ENCODE peak calls at places on chromosomes 12 and 14, in ten cellular contexts. A, C, X, L, H, E, U, D, Z and B are unnamed samples.

GRCh38 chr12:30913323-30913722 is 13.2 kb upstream of the TSPAN11 start:
- DNase-seq in A (no peak), C (no peak), X (no peak), L (no peak), H (no peak), E (no peak), U (no peak), D (no peak), Z (no peak), B (no peak)

GRCh38 chr14:59425322-59425945 is 39.7 kb downstream of the GPR135 start:
- DNase-seq in A (no peak), C (peak), X (no peak), L (no peak), H (no peak), E (no peak), U (no peak), D (no peak), Z (no peak), B (no peak)

GRCh38 chr12:47361389-47362031 is 281.8 kb upstream of the AMIGO2 start:
- DNase-seq in A (peak), C (no peak), X (no peak), L (peak), H (no peak), E (no peak), U (peak), D (no peak), Z (no peak), B (no peak)

GRCh38 chr12:96240656-96241055 is 46.5 kb downstream of the ELK3 start:
- DNase-seq in A (no peak), C (no peak), X (peak), L (no peak), H (no peak), E (no peak), U (no peak), D (no peak), Z (no peak), B (no peak)

GRCh38 chr12:69901141-69901900 is 76.3 kb downstream of the MYRFL start:
- DNase-seq in A (no peak), C (no peak), X (no peak), L (no peak), H (no peak), E (no peak), U (no peak), D (no peak), Z (no peak), B (no peak)

GRCh38 chr14:32078030-32078793 is 1.1 kb downstream of the ARHGAP5 start:
- DNase-seq in A (no peak), C (peak), X (peak), L (peak), H (peak), E (peak), U (peak), D (peak), Z (peak), B (no peak)

GRCh38 chr14:62076825-62077660 is 314.8 kb downstream of the SNAPC1 start:
- DNase-seq in A (no peak), C (no peak), X (no peak), L (no peak), H (no peak), E (no peak), U (no peak), D (no peak), Z (no peak), B (no peak)

GRCh38 chr12:14618990-14619389 is 51.3 kb upstream of the PLBD1 start:
- DNase-seq in A (no peak), C (peak), X (peak), L (no peak), H (no peak), E (no peak), U (no peak), D (no peak), Z (no peak), B (no peak)

GRCh38 chr12:78095623-78096022 is 264.9 kb downstream of the NAV3 start:
- DNase-seq in A (no peak), C (no peak), X (no peak), L (no peak), H (no peak), E (no peak), U (no peak), D (no peak), Z (no peak), B (no peak)

GRCh38 chr12:54784115-54784514 is 70.2 kb upstream of the MUCL1 start:
- DNase-seq in A (no peak), C (no peak), X (no peak), L (no peak), H (no peak), E (no peak), U (no peak), D (no peak), Z (no peak), B (no peak)

GRCh38 chr12:94150483-94151225 is 2.3 kb downstream of the PLXNC1 start:
- DNase-seq in A (no peak), C (no peak), X (no peak), L (peak), H (peak), E (no peak), U (peak), D (no peak), Z (no peak), B (no peak)

GRCh38 chr12:104524026-104524425 is 67.3 kb downstream of the CHST11 start:
- DNase-seq in A (no peak), C (no peak), X (peak), L (no peak), H (no peak), E (no peak), U (no peak), D (no peak), Z (no peak), B (no peak)

GRCh38 chr12:104356231-104357115 is 52.9 kb downstream of the EID3 start:
- DNase-seq in A (no peak), C (no peak), X (no peak), L (no peak), H (no peak), E (no peak), U (no peak), D (no peak), Z (no peak), B (no peak)

GRCh38 chr12:11650697-11651281 is 1.3 kb downstream of the ETV6 start:
- DNase-seq in A (no peak), C (peak), X (peak), L (no peak), H (no peak), E (no peak), U (no peak), D (no peak), Z (no peak), B (no peak)

GRCh38 chr12:51666696-51667095 is 75.7 kb downstream of the SCN8A start:
- DNase-seq in A (no peak), C (no peak), X (no peak), L (no peak), H (no peak), E (no peak), U (no peak), D (no peak), Z (no peak), B (no peak)

GRCh38 chr14:34354556-34354955 is 107.5 kb downstream of the SPTSSA start:
- DNase-seq in A (no peak), C (no peak), X (peak), L (no peak), H (no peak), E (no peak), U (no peak), D (no peak), Z (no peak), B (no peak)

GRCh38 chr12:105935106-105935505 is 203.6 kb downstream of the NUAK1 start:
- DNase-seq in A (no peak), C (no peak), X (peak), L (no peak), H (no peak), E (no peak), U (no peak), D (no peak), Z (no peak), B (no peak)

DNA sequence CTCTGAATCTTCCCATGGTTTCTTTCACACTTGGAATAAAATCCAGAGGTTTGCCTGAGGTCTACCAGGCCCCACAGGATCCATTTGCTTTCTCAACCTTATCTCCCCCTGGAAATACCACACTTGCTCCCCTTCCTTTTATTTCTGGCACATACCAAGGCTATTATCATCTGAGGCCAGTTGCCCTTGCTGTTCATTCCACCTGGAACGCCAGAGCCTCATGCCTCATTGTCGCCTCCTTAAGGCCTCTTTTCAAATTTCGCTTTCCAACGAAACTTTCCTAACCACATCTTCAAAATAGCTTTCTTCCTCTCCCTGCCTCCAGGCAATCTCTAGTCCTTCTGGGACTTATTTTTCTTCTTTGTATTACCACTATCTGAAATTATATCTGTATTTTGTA is 11.2 kb upstream of the LRIG3 start:
- DNase-seq in A (no peak), C (no peak), X (no peak), L (no peak), H (no peak), E (no peak), U (no peak), D (no peak), Z (no peak), B (no peak)
- TF ChIP-seq CTCF in A (no peak), C (no peak), X (peak), L (no peak), H (no peak), E (no peak), U (peak), D (no peak), Z (no peak), B (no peak)

DNA sequence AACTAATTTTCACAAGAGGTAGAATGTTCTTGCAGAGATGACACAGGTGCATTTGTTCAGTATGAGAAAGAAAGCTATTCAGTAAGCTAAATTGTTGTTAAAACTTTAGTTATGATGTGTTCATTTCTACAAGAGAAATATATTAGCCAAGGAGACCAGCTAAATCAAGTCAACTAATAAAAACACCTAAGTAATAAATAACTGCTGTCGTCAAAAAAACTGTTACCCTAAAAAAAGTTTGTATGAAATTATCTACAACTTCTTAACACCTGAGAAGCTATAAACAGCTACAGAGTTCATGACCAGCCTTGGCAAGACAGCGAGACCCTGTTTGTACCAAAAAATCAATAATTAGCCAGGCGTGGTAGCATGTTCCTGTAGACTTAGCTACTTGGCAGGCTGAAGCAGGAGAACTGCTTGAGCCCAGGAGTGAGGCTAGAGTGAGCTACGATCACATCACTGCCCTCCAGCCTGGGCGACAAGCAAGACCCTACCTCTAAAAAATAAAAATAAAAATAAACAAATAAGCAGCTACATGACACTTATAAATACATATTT is 67.6 kb upstream of the AP4S1 start:
- DNase-seq in A (no peak), C (no peak), X (no peak), L (no peak), H (no peak), E (no peak), U (no peak), D (no peak), Z (peak), B (no peak)
- TF ChIP-seq CTCF in A (no peak), C (no peak), X (no peak), L (no peak), H (no peak), E (no peak), U (no peak), D (no peak), Z (no peak), B (no peak)

GRCh38 chr12:12925383-12925782 is 26.6 kb downstream of the GPRC5D start:
- DNase-seq in A (no peak), C (no peak), X (no peak), L (no peak), H (no peak), E (no peak), U (no peak), D (no peak), Z (no peak), B (no peak)
- TF ChIP-seq CTCF in A (no peak), C (no peak), X (no peak), L (no peak), H (no peak), E (no peak), U (no peak), D (no peak), Z (no peak), B (no peak)

GRCh38 chr12:101573743-101574142 is 21.0 kb upstream of the MYBPC1 start:
- DNase-seq in A (no peak), C (no peak), X (no peak), L (no peak), H (no peak), E (no peak), U (no peak), D (no peak), Z (no peak), B (no peak)

GRCh38 chr12:101566318-101566717 is 28.5 kb upstream of the MYBPC1 start:
- DNase-seq in A (no peak), C (no peak), X (no peak), L (no peak), H (no peak), E (no peak), U (no peak), D (no peak), Z (no peak), B (no peak)

GRCh38 chr12:101567918-101568317 is 26.9 kb upstream of the MYBPC1 start:
- DNase-seq in A (no peak), C (no peak), X (no peak), L (no peak), H (no peak), E (no peak), U (no peak), D (no peak), Z (no peak), B (no peak)

GRCh38 chr12:101564912-101565311 is 29.9 kb upstream of the MYBPC1 start:
- DNase-seq in A (no peak), C (no peak), X (no peak), L (no peak), H (no peak), E (no peak), U (no peak), D (no peak), Z (no peak), B (no peak)

GRCh38 chr12:101570022-101570421 is 24.7 kb upstream of the MYBPC1 start:
- DNase-seq in A (no peak), C (peak), X (peak), L (no peak), H (no peak), E (no peak), U (no peak), D (no peak), Z (peak), B (no peak)
- TF ChIP-seq CTCF in A (peak), C (peak), X (peak), L (no peak), H (peak), E (peak), U (no peak), D (peak), Z (peak), B (peak)

GRCh38 chr12:40969796-40970195 is 218.3 kb upstream of the PDZRN4 start:
- DNase-seq in A (no peak), C (no peak), X (no peak), L (no peak), H (no peak), E (no peak), U (no peak), D (no peak), Z (no peak), B (no peak)

GRCh38 chr12:40971911-40972310 is 216.2 kb upstream of the PDZRN4 start:
- DNase-seq in A (no peak), C (no peak), X (peak), L (no peak), H (no peak), E (no peak), U (no peak), D (no peak), Z (no peak), B (no peak)

DNA sequence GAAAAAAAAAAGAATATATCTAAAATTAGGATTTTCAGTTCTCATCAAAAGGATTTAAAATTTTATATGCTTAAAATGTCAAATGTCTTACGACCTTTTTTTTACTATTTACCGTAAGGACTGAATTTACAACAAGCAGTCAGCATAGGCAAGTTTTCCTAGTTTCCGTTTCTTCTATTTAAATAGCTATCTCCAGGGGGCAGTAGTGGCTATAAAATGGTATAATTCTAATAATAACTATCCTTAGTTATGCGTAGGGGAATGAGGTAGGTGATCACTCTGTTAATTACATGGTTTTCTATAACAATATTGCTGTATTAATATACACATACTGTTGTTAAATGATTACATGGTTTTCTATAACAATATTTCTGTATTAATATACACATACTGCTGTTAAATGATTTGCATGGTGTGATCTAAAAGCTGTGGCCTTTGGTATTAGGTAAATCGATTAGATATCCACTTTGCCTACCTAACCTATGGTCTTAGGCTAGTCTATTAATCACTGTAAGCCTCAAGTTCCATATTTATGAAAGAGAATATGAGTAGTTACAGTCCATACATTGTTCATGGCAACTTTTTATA is 217.7 kb upstream of the PDZRN4 start:
- DNase-seq in A (no peak), C (no peak), X (no peak), L (no peak), H (no peak), E (no peak), U (no peak), D (no peak), Z (no peak), B (no peak)
- TF ChIP-seq CTCF in A (no peak), C (no peak), X (no peak), L (no peak), H (no peak), E (no peak), U (peak), D (no peak), Z (no peak), B (peak)

DNA sequence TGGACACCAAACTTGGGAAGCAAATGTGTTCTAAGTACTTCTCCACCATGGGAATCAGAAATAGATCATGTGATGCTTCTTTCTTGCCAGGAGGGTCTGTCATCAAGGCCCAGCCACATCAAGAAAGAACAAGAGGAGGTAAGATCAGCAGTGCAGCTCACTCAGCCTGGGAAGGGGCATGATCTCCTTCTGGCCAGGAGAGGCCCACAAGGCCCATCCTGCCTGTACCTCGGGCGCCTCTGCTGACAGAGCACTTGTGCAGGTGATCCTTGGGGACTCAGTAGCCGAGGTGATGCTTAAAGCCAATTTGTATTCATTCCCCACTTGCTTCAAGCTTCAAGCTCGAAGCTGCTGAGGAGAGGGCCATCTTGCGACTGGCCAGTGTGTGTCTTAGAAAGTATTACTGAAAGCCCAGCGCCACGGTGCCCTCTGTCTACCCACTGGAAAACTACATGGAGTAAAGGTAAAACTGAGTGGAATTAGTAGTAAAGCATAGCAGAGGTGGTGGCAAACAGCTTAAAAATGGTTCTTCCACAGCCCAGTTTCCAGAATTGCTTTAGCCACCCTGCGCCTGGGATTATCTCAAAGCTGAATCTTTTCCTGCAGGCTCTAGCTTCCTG is 26.2 kb downstream of the RTRAF start:
- DNase-seq in A (no peak), C (no peak), X (peak), L (no peak), H (peak), E (no peak), U (no peak), D (no peak), Z (peak), B (peak)
- TF ChIP-seq CTCF in A (peak), C (peak), X (peak), L (no peak), H (peak), E (no peak), U (no peak), D (peak), Z (peak), B (peak)